ENCODE peak calls at places on chromosomes 7 and 10, in eight cellular contexts. J, U, W, O, G, B, P and I are unnamed samples.

GRCh38 chr7:69476416-69476815 is 121.9 kb upstream of the AUTS2 start:
- DNase-seq in J (no peak), U (no peak), W (no peak), O (no peak), G (no peak), B (no peak), P (peak; percentile 35), I (no peak)

GRCh38 chr10:125014086-125014830 is 72.3 kb downstream of the ZRANB1 start:
- DNase-seq in J (no peak), U (no peak), W (no peak), O (peak; percentile 25), G (no peak), B (no peak), P (no peak), I (no peak)

GRCh38 chr10:77377034-77377433 is 260.6 kb downstream of the KCNMA1 start:
- DNase-seq in J (no peak), U (no peak), W (peak; percentile 38), O (no peak), G (no peak), B (no peak), P (peak; percentile 23), I (no peak)

GRCh38 chr10:129785536-129785981 is 178.5 kb downstream of the EBF3 start:
- DNase-seq in J (no peak), U (no peak), W (no peak), O (no peak), G (no peak), B (no peak), P (no peak), I (no peak)

GRCh38 chr7:102331536-102332275 is 24.5 kb downstream of the SPDYE6 start:
- DNase-seq in J (no peak), U (no peak), W (no peak), O (no peak), G (peak; percentile 75), B (no peak), P (no peak), I (no peak)

GRCh38 chr10:17479015-17479615 is 24.7 kb upstream of the ST8SIA6 start:
- DNase-seq in J (no peak), U (no peak), W (no peak), O (no peak), G (no peak), B (no peak), P (peak; percentile 58), I (peak; percentile 2)

GRCh38 chr10:11162828-11163599 is 145.3 kb downstream of the CELF2 start:
- DNase-seq in J (peak; percentile 95), U (no peak), W (no peak), O (no peak), G (no peak), B (no peak), P (no peak), I (no peak)

GRCh38 chr7:3897430-3898385 is 596.7 kb downstream of the SDK1 start:
- DNase-seq in J (peak; percentile 41), U (peak; percentile 49), W (peak; percentile 62), O (peak; percentile 55), G (peak; percentile 64), B (peak; percentile 63), P (peak; percentile 55), I (peak; percentile 19)

GRCh38 chr7:43430412-43430811 is 152.5 kb upstream of the STK17A start:
- DNase-seq in J (no peak), U (no peak), W (peak; percentile 10), O (no peak), G (no peak), B (peak; percentile 3), P (peak; percentile 6), I (no peak)

GRCh38 chr10:123634221-123634620 is 31.9 kb upstream of the GPR26 start:
- DNase-seq in J (no peak), U (no peak), W (no peak), O (no peak), G (no peak), B (no peak), P (no peak), I (no peak)

GRCh38 chr10:97821308-97822038 is 28.2 kb upstream of the GOLGA7B start:
- DNase-seq in J (no peak), U (peak; percentile 59), W (no peak), O (no peak), G (peak; percentile 44), B (no peak), P (no peak), I (no peak)

GRCh38 chr10:49645417-49646255 is 31.8 kb downstream of the CHAT start:
- DNase-seq in J (no peak), U (peak; percentile 7), W (no peak), O (no peak), G (no peak), B (no peak), P (no peak), I (no peak)

DNA sequence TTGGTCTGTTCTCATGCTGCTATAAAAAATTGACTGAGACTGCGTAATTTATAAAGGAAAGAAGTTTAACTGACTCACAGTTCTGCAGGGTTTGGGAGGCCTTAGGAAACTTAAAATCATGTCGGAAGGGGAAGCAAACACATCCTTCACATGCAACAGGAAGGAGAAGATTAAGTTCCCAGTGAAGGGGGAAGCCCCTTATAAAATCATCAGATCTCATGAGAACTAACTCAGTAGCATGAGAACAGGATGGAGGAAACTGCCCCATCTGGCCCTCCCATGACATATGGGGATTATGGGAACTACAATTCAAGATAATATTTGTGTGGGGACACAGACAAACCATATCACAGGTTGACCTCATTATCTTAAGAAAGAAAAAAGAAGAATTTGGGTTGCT is 134.5 kb downstream of the PPP1R3A start:
- DNase-seq in J (no peak), U (no peak), W (no peak), O (peak; percentile 10), G (no peak), B (no peak), P (no peak), I (no peak)
- H3K4me2 ChIP-seq in J (no peak overlapping the region), U (no peak overlapping the region), W (no peak overlapping the region), O (no peak overlapping the region), G (no peak overlapping the region), B (no peak overlapping the region), P (no peak overlapping the region), I (no peak overlapping the region)

DNA sequence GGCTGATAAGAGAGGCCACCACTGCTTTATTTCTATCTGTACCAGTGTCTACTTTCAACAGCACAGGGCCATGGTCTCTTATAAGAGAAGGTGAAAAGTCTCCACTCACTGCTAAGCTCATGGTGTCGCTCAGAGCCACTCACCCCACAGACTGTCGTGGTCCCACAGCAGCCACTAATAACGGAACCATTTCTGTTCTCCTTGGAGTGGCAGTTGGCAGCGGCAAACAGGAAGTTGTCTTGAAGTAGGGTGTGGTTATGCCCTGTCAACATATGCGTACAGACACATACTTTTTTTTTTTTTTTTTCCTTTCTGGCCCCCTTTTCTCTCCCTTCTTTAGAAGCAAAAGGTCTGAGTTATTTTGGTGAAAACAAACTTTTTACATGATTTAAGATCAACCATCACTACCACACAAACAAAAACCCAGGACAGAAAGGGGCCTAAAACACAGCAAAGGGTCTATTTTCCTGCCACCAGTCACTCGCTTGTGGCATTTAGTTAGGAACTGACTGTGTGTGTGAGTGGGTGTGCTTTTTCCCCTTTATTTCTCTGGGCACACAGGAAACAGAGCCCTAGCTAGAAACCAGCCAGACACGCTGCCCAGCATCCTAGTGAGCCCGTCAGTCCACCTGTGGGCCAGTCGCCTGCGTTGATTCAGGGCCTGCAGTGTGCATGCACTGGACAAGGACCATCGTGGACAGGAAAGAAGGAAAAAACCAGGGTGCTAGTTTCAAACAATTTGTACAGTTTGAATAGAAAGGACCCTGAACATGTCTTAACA is 96.7 kb upstream of the EFCAB10 start:
- DNase-seq in J (no peak), U (no peak), W (no peak), O (no peak), G (no peak), B (no peak), P (peak; percentile 6), I (no peak)
- H2AFZ ChIP-seq in J (no peak overlapping the region), U (no peak overlapping the region), W (peak overlapping the region; percentile 25), O (no peak overlapping the region), G (no peak overlapping the region), B (no peak overlapping the region), P (peak overlapping the region; percentile 85), I (no peak overlapping the region)

GRCh38 chr10:118912961-118913360 is 116.6 kb upstream of the NANOS1 start:
- DNase-seq in J (no peak), U (no peak), W (no peak), O (no peak), G (no peak), B (no peak), P (no peak), I (no peak)

GRCh38 chr10:118908487-118909280 is 120.8 kb upstream of the NANOS1 start:
- DNase-seq in J (no peak), U (no peak), W (no peak), O (no peak), G (no peak), B (no peak), P (peak; percentile 7), I (no peak)

GRCh38 chr10:118911361-118911760 is 118.2 kb upstream of the NANOS1 start:
- DNase-seq in J (no peak), U (no peak), W (peak; percentile 28), O (peak; percentile 12), G (no peak), B (peak; percentile 8), P (peak; percentile 47), I (peak; percentile 11)

GRCh38 chr10:118913825-118914224 is 115.7 kb upstream of the NANOS1 start:
- DNase-seq in J (no peak), U (no peak), W (no peak), O (no peak), G (no peak), B (no peak), P (no peak), I (no peak)

GRCh38 chr10:118910702-118911101 is 118.8 kb upstream of the NANOS1 start:
- DNase-seq in J (no peak), U (no peak), W (no peak), O (no peak), G (no peak), B (no peak), P (no peak), I (no peak)
- H3K4me2 ChIP-seq in J (no peak overlapping the region), U (no peak overlapping the region), W (no peak overlapping the region), O (no peak overlapping the region), G (no peak overlapping the region), B (no peak overlapping the region), P (no peak overlapping the region), I (no peak overlapping the region)

GRCh38 chr10:43355749-43356371 is 15.6 kb upstream of the FXYD4 start:
- DNase-seq in J (no peak), U (no peak), W (no peak), O (no peak), G (no peak), B (no peak), P (peak; percentile 48), I (peak; percentile 94)

GRCh38 chr10:43362191-43362839 is 9.1 kb upstream of the FXYD4 start:
- DNase-seq in J (peak; percentile 83), U (peak; percentile 96), W (peak; percentile 52), O (peak; percentile 81), G (peak; percentile 97), B (peak; percentile 88), P (peak; percentile 75), I (peak; percentile 81)

GRCh38 chr10:43360086-43360485 is 11.3 kb upstream of the FXYD4 start:
- DNase-seq in J (no peak), U (no peak), W (peak; percentile 10), O (no peak), G (no peak), B (no peak), P (peak; percentile 27), I (no peak)

DNA sequence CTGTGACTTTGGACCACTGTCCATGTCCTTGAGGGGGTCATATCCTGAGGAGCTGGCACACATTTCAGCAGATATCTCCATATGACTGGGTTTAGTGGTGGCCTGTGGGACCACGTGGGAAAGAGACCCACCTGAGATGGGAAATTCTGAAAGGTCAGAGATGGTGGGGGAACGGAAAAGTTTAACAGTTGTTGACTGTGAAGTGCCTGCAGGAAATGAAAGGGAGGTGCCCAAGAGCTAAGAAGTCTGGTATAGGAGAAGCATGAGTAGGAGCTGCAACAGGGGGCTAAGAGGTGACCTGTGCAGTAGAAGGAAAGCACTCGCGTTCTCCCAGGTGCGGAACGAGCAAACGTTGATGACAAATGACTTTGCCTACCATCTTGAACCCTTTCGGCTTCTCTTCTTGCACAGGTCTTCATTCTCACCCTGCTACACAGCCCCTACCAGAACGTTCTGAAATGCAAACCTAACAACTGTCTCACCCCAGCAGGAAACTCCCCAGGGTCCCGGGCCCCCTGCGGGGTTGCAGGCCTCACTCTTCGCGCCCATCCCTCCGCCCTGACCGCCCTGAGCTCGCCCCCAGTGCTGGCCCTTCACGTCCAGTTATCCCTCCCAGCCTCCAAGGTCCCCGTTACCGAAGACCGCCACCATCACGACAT is 9.8 kb upstream of the FXYD4 start:
- DNase-seq in J (no peak), U (no peak), W (no peak), O (no peak), G (no peak), B (no peak), P (no peak), I (no peak)
- H2AFZ ChIP-seq in J (peak overlapping the region; percentile 96), U (peak overlapping the region; percentile 74), W (peak overlapping the region; percentile 94), O (peak overlapping the region; percentile 66), G (peak overlapping the region; percentile 86), B (peak overlapping the region; percentile 81), P (peak overlapping the region; percentile 73), I (peak overlapping the region; percentile 99)